ENCODE peak calls at places on chromosomes 4 and X, in nine cellular contexts. V is activated T-helper 1 cell treated with Interleukin-2 at 50 U/mL for 16 hours; H is EL; C is occipital lobe; U is T follicular helper cell; B is left cardiac atrium; Q is stimulated activated naive B cell treated with anti-CD40 and anti-IgM and Interleukin-4, amounts not matched to agents 10 μg/mL and 1 μg/mL and 100 μg/mL, for 72 hours; A is fibroblast of lung; W is vagina. I is an unnamed sample.

GRCh38 chrX:143121471-143121870 is 95.7 kb downstream of the SPANXN4 start:
- DNase-seq in Q (no peak), C (no peak), V (no peak), W (no peak), A (no peak), H (no peak), U (no peak), B (no peak), I (no peak)

GRCh38 chr4:76504613-76505465 is 69.8 kb downstream of the SHROOM3 start:
- DNase-seq in V (no peak), A (peak; percentile 49), B (no peak), U (no peak), Q (no peak), C (no peak), H (peak; percentile 52), W (no peak), I (no peak)

GRCh38 chrX:37912286-37912685 is 64.9 kb upstream of the DYNLT3 start:
- DNase-seq in V (no peak), B (no peak), H (peak; percentile 55), A (peak; percentile 85), W (no peak), U (no peak), Q (no peak), C (no peak), I (no peak)

GRCh38 chr4:132542228-132542627 is 606.9 kb upstream of the PCDH10 start:
- DNase-seq in C (no peak), B (no peak), W (no peak), H (no peak), A (no peak), U (no peak), Q (no peak), V (no peak), I (no peak)

GRCh38 chr4:101200561-101200960 is 146.8 kb downstream of the PPP3CA start:
- DNase-seq in Q (no peak), U (no peak), C (no peak), W (no peak), H (peak; percentile 90), A (peak; percentile 95), B (no peak), V (no peak), I (no peak)

GRCh38 chr4:4575284-4576211 is 33.7 kb upstream of the STX18 start:
- DNase-seq in V (peak; percentile 36), U (peak; percentile 35), C (peak; percentile 29), B (peak; percentile 77), H (peak; percentile 57), Q (peak; percentile 47), A (peak; percentile 55), W (no peak), I (peak; percentile 53)

GRCh38 chr4:128553665-128554515 is 255.6 kb upstream of the JADE1 start:
- DNase-seq in H (no peak), Q (no peak), A (peak; percentile 24), B (no peak), V (no peak), C (no peak), U (no peak), W (no peak), I (no peak)

GRCh38 chr4:94828882-94829281 is 71.1 kb downstream of the BMPR1B start:
- DNase-seq in W (no peak), Q (no peak), H (no peak), V (no peak), U (no peak), B (no peak), C (no peak), A (no peak), I (no peak)

GRCh38 chrX:107565916-107566602 is 62.3 kb upstream of the PRPS1 start:
- DNase-seq in A (peak; percentile 84), U (no peak), Q (no peak), H (peak; percentile 59), C (peak; percentile 3), W (no peak), B (no peak), V (no peak), I (peak; percentile 43)

GRCh38 chr4:56465599-56466295 is 1.7 kb upstream of the SRP72 start:
- DNase-seq in U (no peak), H (peak; percentile 55), C (no peak), A (peak; percentile 66), W (no peak), Q (no peak), V (no peak), B (no peak), I (peak; percentile 17)

I was measured in WERI-Rb-1.